ENCODE peak calls at places on chromosomes 11 and 22, in seven cellular contexts. O, W, J, T, F, P and M are unnamed samples.

GRCh38 chr11:12691473-12691872 is 17.3 kb downstream of the TEAD1 start:
- DNase-seq in O (no peak), J (no peak), W (no peak), P (no peak), T (no peak), F (no peak), M (no peak)

GRCh38 chr11:72446929-72447753 is 12.8 kb upstream of the CLPB start:
- DNase-seq in F (peak), P (peak), T (peak), J (peak), O (peak), W (peak), M (no peak)

GRCh38 chr22:39658806-39659463 is 88.4 kb downstream of the CACNA1I start:
- DNase-seq in J (no peak), P (no peak), T (no peak), O (no peak), F (no peak), W (no peak), M (no peak)

GRCh38 chr22:40982482-40983385 is 31.6 kb downstream of the RBX1 start:
- DNase-seq in F (no peak), T (no peak), W (no peak), O (no peak), J (no peak), P (no peak), M (no peak)

GRCh38 chr22:49958462-49958921 is 2.1 kb upstream of the PIM3 start:
- DNase-seq in W (no peak), J (no peak), F (no peak), P (no peak), O (no peak), T (no peak), M (no peak)

GRCh38 chr11:78993800-78994430 is 419.3 kb upstream of the NARS2 start:
- DNase-seq in O (no peak), P (no peak), J (no peak), T (no peak), W (no peak), F (no peak), M (no peak)

GRCh38 chr11:77547863-77548551 is 41.7 kb upstream of the AQP11 start:
- DNase-seq in P (peak), F (peak), W (peak), O (peak), T (peak), J (peak), M (peak)

GRCh38 chr11:90803366-90803765 is 580.5 kb upstream of the CHORDC1 start:
- DNase-seq in F (peak), O (no peak), J (no peak), P (no peak), T (no peak), W (peak), M (peak)

GRCh38 chr11:108620958-108621772 is 27.6 kb upstream of the EXPH5 start:
- DNase-seq in P (no peak), F (peak), W (no peak), J (no peak), O (no peak), T (no peak), M (peak)

GRCh38 chr22:22422629-22423112 is 85.9 kb downstream of the ZNF280B start:
- DNase-seq in F (peak), P (peak), W (peak), J (peak), O (peak), T (peak), M (peak)

GRCh38 chr11:69523453-69523852 is 42.0 kb downstream of the LINC01488 start:
- DNase-seq in T (no peak), F (no peak), J (no peak), O (no peak), P (no peak), W (no peak), M (no peak)

GRCh38 chr22:38973289-38974169 is 8.6 kb upstream of the APOBEC3B start:
- DNase-seq in O (peak), J (no peak), T (no peak), W (peak), P (peak), F (peak), M (no peak)

GRCh38 chr11:9834281-9834680 is 170.4 kb downstream of the SWAP70 start:
- DNase-seq in P (no peak), F (no peak), W (no peak), T (no peak), O (no peak), J (no peak), M (no peak)

GRCh38 chr22:17597217-17597616 is 31.3 kb downstream of the ATP6V1E1 start:
- DNase-seq in F (no peak), J (no peak), T (no peak), W (no peak), O (no peak), P (no peak), M (no peak)

GRCh38 chr11:3645552-3645951 is 624 bp downstream of the ART1 start:
- DNase-seq in J (no peak), F (no peak), W (no peak), T (no peak), P (no peak), O (no peak), M (no peak)

GRCh38 chr11:59668188-59668949 is 468 bp downstream of the PATL1 start:
- DNase-seq in O (no peak), P (peak), W (peak), T (no peak), F (peak), J (peak), M (peak)

GRCh38 chr22:32323513-32324164 is 34.0 kb upstream of the RFPL3 start:
- DNase-seq in F (no peak), P (no peak), W (no peak), T (no peak), J (no peak), O (no peak), M (no peak)

GRCh38 chr11:58926695-58927094 is 12.6 kb upstream of the GLYATL1 start:
- DNase-seq in O (no peak), W (no peak), J (no peak), F (peak), P (no peak), T (no peak), M (no peak)